ENCODE peak calls at places on chromosomes 12 and 14, in ten cellular contexts. One of them, this sample, is unnamed.

GRCh38 chr14:70152704-70153103 is 36.0 kb downstream of the SLC8A3 start:
- DNase-seq in HTR-8/SVneo: no peak
- DNase-seq in stimulated activated CD4-positive, alpha-beta T cell treated with anti-CD3 and anti-CD28 coated beads, Interleukin-1b, Interleukin-23, amount 100 ng/mL, for 24 hours: no peak
- DNase-seq in hypothalamus: no peak
- DNase-seq in stimulated activated naive CD8-positive, alpha-beta T cell treated with anti-CD3 and anti-CD28 coated beads, Interleukin-15, Interleukin-2, amounts not matched to agents 100 U/mL and 50 U/mL, for 24 hours: no peak
- DNase-seq in astrocyte of the cerebellum: no peak
- DNase-seq in Caco-2: no peak
- DNase-seq in MV-4-11: no peak
- DNase-seq in mammary epithelial cell: no peak
- DNase-seq in T follicular helper cell: no peak
- DNase-seq in this sample: no peak

GRCh38 chr14:65001758-65002157 is 15.1 kb downstream of the FNTB start:
- DNase-seq in HTR-8/SVneo: no peak
- DNase-seq in stimulated activated CD4-positive, alpha-beta T cell treated with anti-CD3 and anti-CD28 coated beads, Interleukin-1b, Interleukin-23, amount 100 ng/mL, for 24 hours: no peak
- DNase-seq in hypothalamus: no peak
- DNase-seq in stimulated activated naive CD8-positive, alpha-beta T cell treated with anti-CD3 and anti-CD28 coated beads, Interleukin-15, Interleukin-2, amounts not matched to agents 100 U/mL and 50 U/mL, for 24 hours: no peak
- DNase-seq in astrocyte of the cerebellum: no peak
- DNase-seq in Caco-2: no peak
- DNase-seq in MV-4-11: no peak
- DNase-seq in mammary epithelial cell: no peak
- DNase-seq in T follicular helper cell: no peak
- DNase-seq in this sample: no peak

GRCh38 chr12:53236443-53237111 is 4.6 kb upstream of the RARG start:
- DNase-seq in HTR-8/SVneo: no peak
- DNase-seq in stimulated activated CD4-positive, alpha-beta T cell treated with anti-CD3 and anti-CD28 coated beads, Interleukin-1b, Interleukin-23, amount 100 ng/mL, for 24 hours: no peak
- DNase-seq in hypothalamus: no peak
- DNase-seq in stimulated activated naive CD8-positive, alpha-beta T cell treated with anti-CD3 and anti-CD28 coated beads, Interleukin-15, Interleukin-2, amounts not matched to agents 100 U/mL and 50 U/mL, for 24 hours: peak; percentile 71
- DNase-seq in astrocyte of the cerebellum: no peak
- DNase-seq in Caco-2: no peak
- DNase-seq in MV-4-11: no peak
- DNase-seq in mammary epithelial cell: no peak
- DNase-seq in T follicular helper cell: peak; percentile 16
- DNase-seq in this sample: no peak

GRCh38 chr12:32489070-32489469 is 89.7 kb downstream of the FGD4 start:
- DNase-seq in HTR-8/SVneo: no peak
- DNase-seq in stimulated activated CD4-positive, alpha-beta T cell treated with anti-CD3 and anti-CD28 coated beads, Interleukin-1b, Interleukin-23, amount 100 ng/mL, for 24 hours: no peak
- DNase-seq in hypothalamus: no peak
- DNase-seq in stimulated activated naive CD8-positive, alpha-beta T cell treated with anti-CD3 and anti-CD28 coated beads, Interleukin-15, Interleukin-2, amounts not matched to agents 100 U/mL and 50 U/mL, for 24 hours: no peak
- DNase-seq in astrocyte of the cerebellum: no peak
- DNase-seq in Caco-2: no peak
- DNase-seq in MV-4-11: no peak
- DNase-seq in mammary epithelial cell: no peak
- DNase-seq in T follicular helper cell: no peak
- DNase-seq in this sample: no peak

GRCh38 chr12:56522486-56523193 is 1.0 kb downstream of the RBMS2 start:
- DNase-seq in HTR-8/SVneo: no peak
- DNase-seq in stimulated activated CD4-positive, alpha-beta T cell treated with anti-CD3 and anti-CD28 coated beads, Interleukin-1b, Interleukin-23, amount 100 ng/mL, for 24 hours: no peak
- DNase-seq in hypothalamus: no peak
- DNase-seq in stimulated activated naive CD8-positive, alpha-beta T cell treated with anti-CD3 and anti-CD28 coated beads, Interleukin-15, Interleukin-2, amounts not matched to agents 100 U/mL and 50 U/mL, for 24 hours: no peak
- DNase-seq in astrocyte of the cerebellum: no peak
- DNase-seq in Caco-2: no peak
- DNase-seq in MV-4-11: no peak
- DNase-seq in mammary epithelial cell: peak; percentile 24
- DNase-seq in T follicular helper cell: no peak
- DNase-seq in this sample: no peak

GRCh38 chr12:56375598-56376434 is 13.2 kb upstream of the APOF start:
- DNase-seq in HTR-8/SVneo: no peak
- DNase-seq in stimulated activated CD4-positive, alpha-beta T cell treated with anti-CD3 and anti-CD28 coated beads, Interleukin-1b, Interleukin-23, amount 100 ng/mL, for 24 hours: no peak
- DNase-seq in hypothalamus: no peak
- DNase-seq in stimulated activated naive CD8-positive, alpha-beta T cell treated with anti-CD3 and anti-CD28 coated beads, Interleukin-15, Interleukin-2, amounts not matched to agents 100 U/mL and 50 U/mL, for 24 hours: no peak
- DNase-seq in astrocyte of the cerebellum: no peak
- DNase-seq in Caco-2: no peak
- DNase-seq in MV-4-11: peak; percentile 47
- DNase-seq in mammary epithelial cell: no peak
- DNase-seq in T follicular helper cell: no peak
- DNase-seq in this sample: no peak

GRCh38 chr12:89469361-89469760 is 55.2 kb downstream of the GALNT4 start:
- DNase-seq in HTR-8/SVneo: no peak
- DNase-seq in stimulated activated CD4-positive, alpha-beta T cell treated with anti-CD3 and anti-CD28 coated beads, Interleukin-1b, Interleukin-23, amount 100 ng/mL, for 24 hours: no peak
- DNase-seq in hypothalamus: no peak
- DNase-seq in stimulated activated naive CD8-positive, alpha-beta T cell treated with anti-CD3 and anti-CD28 coated beads, Interleukin-15, Interleukin-2, amounts not matched to agents 100 U/mL and 50 U/mL, for 24 hours: peak; percentile 9
- DNase-seq in astrocyte of the cerebellum: peak; percentile 39
- DNase-seq in Caco-2: no peak
- DNase-seq in MV-4-11: peak; percentile 1
- DNase-seq in mammary epithelial cell: peak; percentile 72
- DNase-seq in T follicular helper cell: no peak
- DNase-seq in this sample: no peak

GRCh38 chr12:3882896-3883564 is 9.8 kb upstream of the PARP11 start:
- DNase-seq in HTR-8/SVneo: peak; percentile 55
- DNase-seq in stimulated activated CD4-positive, alpha-beta T cell treated with anti-CD3 and anti-CD28 coated beads, Interleukin-1b, Interleukin-23, amount 100 ng/mL, for 24 hours: no peak
- DNase-seq in hypothalamus: no peak
- DNase-seq in stimulated activated naive CD8-positive, alpha-beta T cell treated with anti-CD3 and anti-CD28 coated beads, Interleukin-15, Interleukin-2, amounts not matched to agents 100 U/mL and 50 U/mL, for 24 hours: no peak
- DNase-seq in astrocyte of the cerebellum: no peak
- DNase-seq in Caco-2: peak; percentile 52
- DNase-seq in MV-4-11: peak; percentile 34
- DNase-seq in mammary epithelial cell: peak; percentile 26
- DNase-seq in T follicular helper cell: no peak
- DNase-seq in this sample: no peak

GRCh38 chr14:24481622-24482324 is 26.3 kb downstream of the CMA1 start:
- DNase-seq in HTR-8/SVneo: peak; percentile 18
- DNase-seq in stimulated activated CD4-positive, alpha-beta T cell treated with anti-CD3 and anti-CD28 coated beads, Interleukin-1b, Interleukin-23, amount 100 ng/mL, for 24 hours: peak; percentile 7
- DNase-seq in hypothalamus: no peak
- DNase-seq in stimulated activated naive CD8-positive, alpha-beta T cell treated with anti-CD3 and anti-CD28 coated beads, Interleukin-15, Interleukin-2, amounts not matched to agents 100 U/mL and 50 U/mL, for 24 hours: peak; percentile 71
- DNase-seq in astrocyte of the cerebellum: no peak
- DNase-seq in Caco-2: peak; percentile 79
- DNase-seq in MV-4-11: no peak
- DNase-seq in mammary epithelial cell: peak; percentile 33
- DNase-seq in T follicular helper cell: peak; percentile 7
- DNase-seq in this sample: no peak

GRCh38 chr12:62466596-62467411 is at the start of gene MON2:
- DNase-seq in HTR-8/SVneo: peak; percentile 90
- DNase-seq in stimulated activated CD4-positive, alpha-beta T cell treated with anti-CD3 and anti-CD28 coated beads, Interleukin-1b, Interleukin-23, amount 100 ng/mL, for 24 hours: peak; percentile 61
- DNase-seq in hypothalamus: peak; percentile 88
- DNase-seq in stimulated activated naive CD8-positive, alpha-beta T cell treated with anti-CD3 and anti-CD28 coated beads, Interleukin-15, Interleukin-2, amounts not matched to agents 100 U/mL and 50 U/mL, for 24 hours: peak; percentile 91
- DNase-seq in astrocyte of the cerebellum: peak; percentile 45
- DNase-seq in Caco-2: peak; percentile 90
- DNase-seq in MV-4-11: peak; percentile 79
- DNase-seq in mammary epithelial cell: peak; percentile 85
- DNase-seq in T follicular helper cell: peak; percentile 76
- DNase-seq in this sample: peak; percentile 14

GRCh38 chr12:122094735-122095561 is 16.4 kb downstream of the MLXIP start:
- DNase-seq in HTR-8/SVneo: no peak
- DNase-seq in stimulated activated CD4-positive, alpha-beta T cell treated with anti-CD3 and anti-CD28 coated beads, Interleukin-1b, Interleukin-23, amount 100 ng/mL, for 24 hours: no peak
- DNase-seq in hypothalamus: no peak
- DNase-seq in stimulated activated naive CD8-positive, alpha-beta T cell treated with anti-CD3 and anti-CD28 coated beads, Interleukin-15, Interleukin-2, amounts not matched to agents 100 U/mL and 50 U/mL, for 24 hours: no peak
- DNase-seq in astrocyte of the cerebellum: no peak
- DNase-seq in Caco-2: no peak
- DNase-seq in MV-4-11: peak; percentile 24
- DNase-seq in mammary epithelial cell: no peak
- DNase-seq in T follicular helper cell: no peak
- DNase-seq in this sample: no peak

GRCh38 chr14:92568621-92569479 is 55.3 kb downstream of the RIN3 start:
- DNase-seq in HTR-8/SVneo: no peak
- DNase-seq in stimulated activated CD4-positive, alpha-beta T cell treated with anti-CD3 and anti-CD28 coated beads, Interleukin-1b, Interleukin-23, amount 100 ng/mL, for 24 hours: no peak
- DNase-seq in hypothalamus: no peak
- DNase-seq in stimulated activated naive CD8-positive, alpha-beta T cell treated with anti-CD3 and anti-CD28 coated beads, Interleukin-15, Interleukin-2, amounts not matched to agents 100 U/mL and 50 U/mL, for 24 hours: peak; percentile 62
- DNase-seq in astrocyte of the cerebellum: no peak
- DNase-seq in Caco-2: no peak
- DNase-seq in MV-4-11: no peak
- DNase-seq in mammary epithelial cell: no peak
- DNase-seq in T follicular helper cell: no peak
- DNase-seq in this sample: no peak

GRCh38 chr12:70367268-70368141 is 1.4 kb downstream of the KCNMB4 start:
- DNase-seq in HTR-8/SVneo: no peak
- DNase-seq in stimulated activated CD4-positive, alpha-beta T cell treated with anti-CD3 and anti-CD28 coated beads, Interleukin-1b, Interleukin-23, amount 100 ng/mL, for 24 hours: no peak
- DNase-seq in hypothalamus: no peak
- DNase-seq in stimulated activated naive CD8-positive, alpha-beta T cell treated with anti-CD3 and anti-CD28 coated beads, Interleukin-15, Interleukin-2, amounts not matched to agents 100 U/mL and 50 U/mL, for 24 hours: no peak
- DNase-seq in astrocyte of the cerebellum: no peak
- DNase-seq in Caco-2: no peak
- DNase-seq in MV-4-11: no peak
- DNase-seq in mammary epithelial cell: peak; percentile 19
- DNase-seq in T follicular helper cell: no peak
- DNase-seq in this sample: no peak

GRCh38 chr12:132404435-132404855 is 75.1 kb upstream of the GALNT9 start:
- DNase-seq in HTR-8/SVneo: no peak
- DNase-seq in stimulated activated CD4-positive, alpha-beta T cell treated with anti-CD3 and anti-CD28 coated beads, Interleukin-1b, Interleukin-23, amount 100 ng/mL, for 24 hours: no peak
- DNase-seq in hypothalamus: no peak
- DNase-seq in stimulated activated naive CD8-positive, alpha-beta T cell treated with anti-CD3 and anti-CD28 coated beads, Interleukin-15, Interleukin-2, amounts not matched to agents 100 U/mL and 50 U/mL, for 24 hours: no peak
- DNase-seq in astrocyte of the cerebellum: no peak
- DNase-seq in Caco-2: no peak
- DNase-seq in MV-4-11: no peak
- DNase-seq in mammary epithelial cell: no peak
- DNase-seq in T follicular helper cell: no peak
- DNase-seq in this sample: no peak

GRCh38 chr14:37197421-37198272 is at the start of gene MIPOL1:
- DNase-seq in HTR-8/SVneo: peak; percentile 82
- DNase-seq in stimulated activated CD4-positive, alpha-beta T cell treated with anti-CD3 and anti-CD28 coated beads, Interleukin-1b, Interleukin-23, amount 100 ng/mL, for 24 hours: no peak
- DNase-seq in hypothalamus: peak; percentile 77
- DNase-seq in stimulated activated naive CD8-positive, alpha-beta T cell treated with anti-CD3 and anti-CD28 coated beads, Interleukin-15, Interleukin-2, amounts not matched to agents 100 U/mL and 50 U/mL, for 24 hours: peak; percentile 9
- DNase-seq in astrocyte of the cerebellum: peak; percentile 64
- DNase-seq in Caco-2: peak; percentile 86
- DNase-seq in MV-4-11: no peak
- DNase-seq in mammary epithelial cell: peak; percentile 89
- DNase-seq in T follicular helper cell: no peak
- DNase-seq in this sample: peak; percentile 50

GRCh38 chr14:65098586-65098985 is 3.7 kb downstream of the MAX start:
- DNase-seq in HTR-8/SVneo: no peak
- DNase-seq in stimulated activated CD4-positive, alpha-beta T cell treated with anti-CD3 and anti-CD28 coated beads, Interleukin-1b, Interleukin-23, amount 100 ng/mL, for 24 hours: no peak
- DNase-seq in hypothalamus: no peak
- DNase-seq in stimulated activated naive CD8-positive, alpha-beta T cell treated with anti-CD3 and anti-CD28 coated beads, Interleukin-15, Interleukin-2, amounts not matched to agents 100 U/mL and 50 U/mL, for 24 hours: no peak
- DNase-seq in astrocyte of the cerebellum: no peak
- DNase-seq in Caco-2: no peak
- DNase-seq in MV-4-11: peak; percentile 86
- DNase-seq in mammary epithelial cell: peak; percentile 9
- DNase-seq in T follicular helper cell: no peak
- DNase-seq in this sample: no peak

GRCh38 chr12:131671871-131672270 is 39.0 kb upstream of the SFSWAP start:
- DNase-seq in HTR-8/SVneo: no peak
- DNase-seq in stimulated activated CD4-positive, alpha-beta T cell treated with anti-CD3 and anti-CD28 coated beads, Interleukin-1b, Interleukin-23, amount 100 ng/mL, for 24 hours: no peak
- DNase-seq in hypothalamus: no peak
- DNase-seq in stimulated activated naive CD8-positive, alpha-beta T cell treated with anti-CD3 and anti-CD28 coated beads, Interleukin-15, Interleukin-2, amounts not matched to agents 100 U/mL and 50 U/mL, for 24 hours: no peak
- DNase-seq in astrocyte of the cerebellum: no peak
- DNase-seq in Caco-2: no peak
- DNase-seq in MV-4-11: no peak
- DNase-seq in mammary epithelial cell: no peak
- DNase-seq in T follicular helper cell: no peak
- DNase-seq in this sample: no peak

GRCh38 chr12:110502449-110502738 is 263 bp downstream of the RAD9B start:
- DNase-seq in HTR-8/SVneo: no peak
- DNase-seq in stimulated activated CD4-positive, alpha-beta T cell treated with anti-CD3 and anti-CD28 coated beads, Interleukin-1b, Interleukin-23, amount 100 ng/mL, for 24 hours: no peak
- DNase-seq in hypothalamus: no peak
- DNase-seq in stimulated activated naive CD8-positive, alpha-beta T cell treated with anti-CD3 and anti-CD28 coated beads, Interleukin-15, Interleukin-2, amounts not matched to agents 100 U/mL and 50 U/mL, for 24 hours: no peak
- DNase-seq in astrocyte of the cerebellum: no peak
- DNase-seq in Caco-2: no peak
- DNase-seq in MV-4-11: no peak
- DNase-seq in mammary epithelial cell: no peak
- DNase-seq in T follicular helper cell: no peak
- DNase-seq in this sample: no peak

GRCh38 chr14:99596071-99596627 is 7.9 kb downstream of the CCDC85C start:
- DNase-seq in HTR-8/SVneo: no peak
- DNase-seq in stimulated activated CD4-positive, alpha-beta T cell treated with anti-CD3 and anti-CD28 coated beads, Interleukin-1b, Interleukin-23, amount 100 ng/mL, for 24 hours: no peak
- DNase-seq in hypothalamus: no peak
- DNase-seq in stimulated activated naive CD8-positive, alpha-beta T cell treated with anti-CD3 and anti-CD28 coated beads, Interleukin-15, Interleukin-2, amounts not matched to agents 100 U/mL and 50 U/mL, for 24 hours: no peak
- DNase-seq in astrocyte of the cerebellum: no peak
- DNase-seq in Caco-2: peak; percentile 26
- DNase-seq in MV-4-11: no peak
- DNase-seq in mammary epithelial cell: no peak
- DNase-seq in T follicular helper cell: no peak
- DNase-seq in this sample: no peak

GRCh38 chr14:89186850-89187376 is 230.1 kb downstream of the FOXN3 start:
- DNase-seq in HTR-8/SVneo: no peak
- DNase-seq in stimulated activated CD4-positive, alpha-beta T cell treated with anti-CD3 and anti-CD28 coated beads, Interleukin-1b, Interleukin-23, amount 100 ng/mL, for 24 hours: no peak
- DNase-seq in hypothalamus: no peak
- DNase-seq in stimulated activated naive CD8-positive, alpha-beta T cell treated with anti-CD3 and anti-CD28 coated beads, Interleukin-15, Interleukin-2, amounts not matched to agents 100 U/mL and 50 U/mL, for 24 hours: no peak
- DNase-seq in astrocyte of the cerebellum: no peak
- DNase-seq in Caco-2: no peak
- DNase-seq in MV-4-11: no peak
- DNase-seq in mammary epithelial cell: no peak
- DNase-seq in T follicular helper cell: no peak
- DNase-seq in this sample: no peak

GRCh38 chr12:26318661-26319068 is 123.3 kb downstream of the SSPN start:
- DNase-seq in HTR-8/SVneo: peak; percentile 78
- DNase-seq in stimulated activated CD4-positive, alpha-beta T cell treated with anti-CD3 and anti-CD28 coated beads, Interleukin-1b, Interleukin-23, amount 100 ng/mL, for 24 hours: no peak
- DNase-seq in hypothalamus: no peak
- DNase-seq in stimulated activated naive CD8-positive, alpha-beta T cell treated with anti-CD3 and anti-CD28 coated beads, Interleukin-15, Interleukin-2, amounts not matched to agents 100 U/mL and 50 U/mL, for 24 hours: no peak
- DNase-seq in astrocyte of the cerebellum: no peak
- DNase-seq in Caco-2: peak; percentile 36
- DNase-seq in MV-4-11: no peak
- DNase-seq in mammary epithelial cell: peak; percentile 92
- DNase-seq in T follicular helper cell: no peak
- DNase-seq in this sample: peak; percentile 59

GRCh38 chr12:65695077-65695865 is 129.0 kb upstream of the HMGA2 start:
- DNase-seq in HTR-8/SVneo: peak; percentile 52
- DNase-seq in stimulated activated CD4-positive, alpha-beta T cell treated with anti-CD3 and anti-CD28 coated beads, Interleukin-1b, Interleukin-23, amount 100 ng/mL, for 24 hours: no peak
- DNase-seq in hypothalamus: no peak
- DNase-seq in stimulated activated naive CD8-positive, alpha-beta T cell treated with anti-CD3 and anti-CD28 coated beads, Interleukin-15, Interleukin-2, amounts not matched to agents 100 U/mL and 50 U/mL, for 24 hours: no peak
- DNase-seq in astrocyte of the cerebellum: peak; percentile 95
- DNase-seq in Caco-2: no peak
- DNase-seq in MV-4-11: peak; percentile 41
- DNase-seq in mammary epithelial cell: peak; percentile 98
- DNase-seq in T follicular helper cell: no peak
- DNase-seq in this sample: peak; percentile 89

GRCh38 chr14:103126873-103127304 is 3.6 kb downstream of the TNFAIP2 start:
- DNase-seq in HTR-8/SVneo: no peak
- DNase-seq in stimulated activated CD4-positive, alpha-beta T cell treated with anti-CD3 and anti-CD28 coated beads, Interleukin-1b, Interleukin-23, amount 100 ng/mL, for 24 hours: no peak
- DNase-seq in hypothalamus: no peak
- DNase-seq in stimulated activated naive CD8-positive, alpha-beta T cell treated with anti-CD3 and anti-CD28 coated beads, Interleukin-15, Interleukin-2, amounts not matched to agents 100 U/mL and 50 U/mL, for 24 hours: no peak
- DNase-seq in astrocyte of the cerebellum: no peak
- DNase-seq in Caco-2: peak; percentile 90
- DNase-seq in MV-4-11: no peak
- DNase-seq in mammary epithelial cell: peak; percentile 78
- DNase-seq in T follicular helper cell: no peak
- DNase-seq in this sample: no peak

GRCh38 chr14:58793096-58793740 is 155.5 kb downstream of the DACT1 start:
- DNase-seq in HTR-8/SVneo: no peak
- DNase-seq in stimulated activated CD4-positive, alpha-beta T cell treated with anti-CD3 and anti-CD28 coated beads, Interleukin-1b, Interleukin-23, amount 100 ng/mL, for 24 hours: no peak
- DNase-seq in hypothalamus: no peak
- DNase-seq in stimulated activated naive CD8-positive, alpha-beta T cell treated with anti-CD3 and anti-CD28 coated beads, Interleukin-15, Interleukin-2, amounts not matched to agents 100 U/mL and 50 U/mL, for 24 hours: no peak
- DNase-seq in astrocyte of the cerebellum: no peak
- DNase-seq in Caco-2: no peak
- DNase-seq in MV-4-11: no peak
- DNase-seq in mammary epithelial cell: no peak
- DNase-seq in T follicular helper cell: no peak
- DNase-seq in this sample: no peak

GRCh38 chr14:83909507-83909906 is 1620.4 kb upstream of the FLRT2 start:
- DNase-seq in HTR-8/SVneo: no peak
- DNase-seq in stimulated activated CD4-positive, alpha-beta T cell treated with anti-CD3 and anti-CD28 coated beads, Interleukin-1b, Interleukin-23, amount 100 ng/mL, for 24 hours: no peak
- DNase-seq in hypothalamus: no peak
- DNase-seq in stimulated activated naive CD8-positive, alpha-beta T cell treated with anti-CD3 and anti-CD28 coated beads, Interleukin-15, Interleukin-2, amounts not matched to agents 100 U/mL and 50 U/mL, for 24 hours: no peak
- DNase-seq in astrocyte of the cerebellum: no peak
- DNase-seq in Caco-2: no peak
- DNase-seq in MV-4-11: no peak
- DNase-seq in mammary epithelial cell: no peak
- DNase-seq in T follicular helper cell: no peak
- DNase-seq in this sample: no peak

GRCh38 chr12:3670083-3670620 is 82.8 kb downstream of the CRACR2A start:
- DNase-seq in HTR-8/SVneo: no peak
- DNase-seq in stimulated activated CD4-positive, alpha-beta T cell treated with anti-CD3 and anti-CD28 coated beads, Interleukin-1b, Interleukin-23, amount 100 ng/mL, for 24 hours: no peak
- DNase-seq in hypothalamus: no peak
- DNase-seq in stimulated activated naive CD8-positive, alpha-beta T cell treated with anti-CD3 and anti-CD28 coated beads, Interleukin-15, Interleukin-2, amounts not matched to agents 100 U/mL and 50 U/mL, for 24 hours: no peak
- DNase-seq in astrocyte of the cerebellum: no peak
- DNase-seq in Caco-2: no peak
- DNase-seq in MV-4-11: no peak
- DNase-seq in mammary epithelial cell: peak; percentile 87
- DNase-seq in T follicular helper cell: no peak
- DNase-seq in this sample: no peak

GRCh38 chr12:88559199-88559598 is 21.1 kb downstream of the KITLG start:
- DNase-seq in HTR-8/SVneo: no peak
- DNase-seq in stimulated activated CD4-positive, alpha-beta T cell treated with anti-CD3 and anti-CD28 coated beads, Interleukin-1b, Interleukin-23, amount 100 ng/mL, for 24 hours: no peak
- DNase-seq in hypothalamus: no peak
- DNase-seq in stimulated activated naive CD8-positive, alpha-beta T cell treated with anti-CD3 and anti-CD28 coated beads, Interleukin-15, Interleukin-2, amounts not matched to agents 100 U/mL and 50 U/mL, for 24 hours: no peak
- DNase-seq in astrocyte of the cerebellum: no peak
- DNase-seq in Caco-2: no peak
- DNase-seq in MV-4-11: no peak
- DNase-seq in mammary epithelial cell: no peak
- DNase-seq in T follicular helper cell: no peak
- DNase-seq in this sample: no peak

GRCh38 chr12:112664569-112664968 is 127.0 kb upstream of the RPH3A start:
- DNase-seq in HTR-8/SVneo: peak; percentile 13
- DNase-seq in stimulated activated CD4-positive, alpha-beta T cell treated with anti-CD3 and anti-CD28 coated beads, Interleukin-1b, Interleukin-23, amount 100 ng/mL, for 24 hours: no peak
- DNase-seq in hypothalamus: no peak
- DNase-seq in stimulated activated naive CD8-positive, alpha-beta T cell treated with anti-CD3 and anti-CD28 coated beads, Interleukin-15, Interleukin-2, amounts not matched to agents 100 U/mL and 50 U/mL, for 24 hours: peak; percentile 7
- DNase-seq in astrocyte of the cerebellum: no peak
- DNase-seq in Caco-2: peak; percentile 46
- DNase-seq in MV-4-11: no peak
- DNase-seq in mammary epithelial cell: no peak
- DNase-seq in T follicular helper cell: no peak
- DNase-seq in this sample: no peak